ENCODE peak calls at places on chromosomes 16 and 17, in eight cellular contexts. X, O, W, N, V, U, L and H are unnamed samples.

GRCh38 chr16:12119562-12119961 is 143.0 kb downstream of the SNX29 start:
- DNase-seq in X (peak; percentile 42), N (peak; percentile 27), O (peak; percentile 62), W (peak; percentile 36), L (peak; percentile 26), V (no peak), U (peak; percentile 59), H (no peak)

GRCh38 chr16:47727131-47727530 is 266.0 kb downstream of the PHKB start:
- DNase-seq in W (no peak), O (no peak), L (no peak), X (no peak), N (no peak), U (no peak), V (no peak), H (no peak)

GRCh38 chr16:17538942-17539341 is 68.2 kb upstream of the XYLT1 start:
- DNase-seq in W (no peak), N (no peak), U (no peak), V (no peak), L (no peak), X (no peak), O (no peak), H (no peak)

GRCh38 chr16:88681709-88682451 is 4.4 kb downstream of the SNAI3 start:
- DNase-seq in L (no peak), N (peak; percentile 55), W (no peak), V (peak; percentile 73), X (no peak), O (no peak), U (peak; percentile 65), H (no peak)

GRCh38 chr16:29809031-29809747 is 2.8 kb upstream of the PRRT2 start:
- DNase-seq in V (no peak), W (no peak), N (no peak), U (no peak), O (no peak), X (peak; percentile 41), L (no peak), H (no peak)

GRCh38 chr16:65106792-65107191 is 15.1 kb downstream of the CDH11 start:
- DNase-seq in X (no peak), N (no peak), V (no peak), O (no peak), L (peak; percentile 45), U (no peak), W (no peak), H (peak; percentile 23)

GRCh38 chr17:4869599-4869998 is 29.7 kb upstream of the C17orf107 start:
- DNase-seq in O (no peak), L (no peak), U (no peak), X (no peak), N (no peak), V (no peak), W (no peak), H (no peak)

GRCh38 chr17:32143525-32143865 is 1.2 kb downstream of the RHOT1 start:
- DNase-seq in O (no peak), V (no peak), U (no peak), N (no peak), L (no peak), W (no peak), X (no peak), H (no peak)

GRCh38 chr17:73611630-73612029 is 32.6 kb downstream of the SDK2 start:
- DNase-seq in X (no peak), L (no peak), O (no peak), V (no peak), N (no peak), W (no peak), U (no peak), H (no peak)

GRCh38 chr16:12453832-12454231 is 349.9 kb downstream of the CPPED1 start:
- DNase-seq in V (no peak), N (no peak), L (no peak), O (no peak), W (no peak), U (no peak), X (no peak), H (no peak)

GRCh38 chr17:7217113-7217987 is 2.3 kb downstream of the DLG4 start:
- DNase-seq in W (peak; percentile 81), U (peak; percentile 54), N (peak; percentile 60), V (peak; percentile 40), X (peak; percentile 82), O (no peak), L (peak; percentile 75), H (peak; percentile 75)

GRCh38 chr17:55421179-55421934 is at the start of gene MMD:
- DNase-seq in X (no peak), V (no peak), N (no peak), O (peak; percentile 63), L (no peak), U (peak; percentile 32), W (no peak), H (no peak)

GRCh38 chr17:21377821-21378396 is 1.8 kb downstream of the KCNJ12 start:
- DNase-seq in O (no peak), N (no peak), U (no peak), V (no peak), X (no peak), L (no peak), W (no peak), H (no peak)

GRCh38 chr17:64781394-64781793 is 119.3 kb upstream of the SMURF2 start:
- DNase-seq in O (peak; percentile 42), L (no peak), W (peak; percentile 57), U (no peak), X (no peak), V (peak; percentile 58), N (peak; percentile 69), H (peak; percentile 26)

GRCh38 chr16:50102046-50102756 is 36.4 kb downstream of the HEATR3 start:
- DNase-seq in O (peak; percentile 58), W (peak; percentile 62), U (no peak), L (peak; percentile 81), N (no peak), X (no peak), V (no peak), H (peak; percentile 71)

GRCh38 chr16:440627-441026 is 15.2 kb downstream of the RAB11FIP3 start:
- DNase-seq in N (no peak), U (no peak), L (no peak), X (no peak), W (no peak), O (no peak), V (no peak), H (no peak)